ENCODE peak calls at places on chromosomes 7 and 10, in six cellular contexts. E is right lobe of liver, J is kidney epithelial cell, I is tibial nerve, F is tibial artery, H is pancreas. M is an unnamed sample.

GRCh38 chr10:5948999-5949759 is 28.2 kb downstream of the IL15RA start:
- DNase-seq in E (peak; percentile 74), J (no peak), I (no peak), F (no peak), H (no peak), M (no peak)

GRCh38 chr7:3722396-3722846 is 421.4 kb downstream of the SDK1 start:
- DNase-seq in I (no peak), E (no peak), H (no peak), J (no peak), F (no peak), M (no peak)

GRCh38 chr10:70931168-70931805 is 42.9 kb upstream of the PCBD1 start:
- DNase-seq in I (no peak), E (no peak), F (no peak), J (peak; percentile 80), H (no peak), M (no peak)

GRCh38 chr7:28272461-28272877 is 91.9 kb upstream of the JAZF1 start:
- DNase-seq in H (no peak), F (no peak), J (no peak), I (peak; percentile 48), E (peak; percentile 62), M (no peak)

GRCh38 chr7:80957226-80957625 is 38.4 kb upstream of the SEMA3C start:
- DNase-seq in F (no peak), I (no peak), H (no peak), J (no peak), E (no peak), M (no peak)

GRCh38 chr7:27155816-27156507 is 513 bp downstream of the HOXA7 start:
- DNase-seq in I (no peak), J (no peak), F (peak; percentile 77), H (peak; percentile 12), E (peak; percentile 34), M (peak; percentile 87)

GRCh38 chr7:64885520-64886240 is 17.4 kb upstream of the ZNF273 start:
- DNase-seq in J (no peak), I (no peak), F (no peak), H (no peak), E (peak; percentile 17), M (no peak)

GRCh38 chr7:83347836-83348482 is 185.3 kb upstream of the PCLO start:
- DNase-seq in I (no peak), H (no peak), J (peak; percentile 23), E (no peak), F (no peak), M (no peak)

GRCh38 chr7:71886066-71886465 is 526.1 kb downstream of the CALN1 start:
- DNase-seq in F (no peak), H (no peak), E (no peak), I (no peak), J (no peak), M (no peak)

GRCh38 chr10:62687230-62687748 is 117.2 kb upstream of the ADO start:
- DNase-seq in E (no peak), H (no peak), F (no peak), I (no peak), J (peak; percentile 12), M (no peak)

GRCh38 chr7:64999165-65000004 is 7.1 kb downstream of the ERV3-1 start:
- DNase-seq in J (no peak), F (no peak), H (peak; percentile 45), I (peak; percentile 37), E (no peak), M (peak; percentile 56)

GRCh38 chr7:128890306-128891109 is 20.0 kb downstream of the KCP start:
- DNase-seq in J (no peak), I (no peak), F (peak; percentile 68), E (no peak), H (no peak), M (peak; percentile 89)

GRCh38 chr7:33853361-33854062 is 51.8 kb upstream of the BMPER start:
- DNase-seq in J (no peak), H (no peak), E (no peak), F (no peak), I (no peak), M (no peak)

GRCh38 chr10:96666738-96667137 is 53.6 kb downstream of the PIK3AP1 start:
- DNase-seq in I (no peak), E (no peak), H (no peak), F (no peak), J (no peak), M (no peak)

GRCh38 chr10:110423650-110424049 is 74.1 kb upstream of the DUSP5 start:
- DNase-seq in I (no peak), E (no peak), J (no peak), F (no peak), H (no peak), M (no peak)

GRCh38 chr7:23918856-23919255 is 208.8 kb downstream of the STK31 start:
- DNase-seq in E (no peak), F (no peak), I (no peak), H (no peak), J (no peak), M (no peak)

GRCh38 chr10:123571978-123572377 is 94.2 kb upstream of the GPR26 start:
- DNase-seq in J (no peak), H (no peak), I (no peak), E (no peak), F (no peak), M (no peak)

GRCh38 chr10:103661198-103661950 is 167.9 kb downstream of the NEURL1 start:
- DNase-seq in F (peak; percentile 98), J (peak; percentile 53), E (peak; percentile 90), H (peak; percentile 38), I (peak; percentile 88), M (peak; percentile 89)

GRCh38 chr7:151060113-151060415 is 675 bp downstream of the SLC4A2 start:
- DNase-seq in H (no peak), E (no peak), J (no peak), I (no peak), F (no peak), M (no peak)
- TF ChIP-seq CTCF in H (no peak), E (peak; percentile 2), J (no peak), I (no peak), F (no peak), M (no peak)

GRCh38 chr7:25862254-25862992 is 289.6 kb upstream of the NFE2L3 start:
- DNase-seq in I (peak; percentile 93), J (peak; percentile 100), F (peak; percentile 99), H (peak; percentile 71), E (peak; percentile 64), M (peak; percentile 68)
- H3K27me3 ChIP-seq in I (peaks cover 6% of the 10 kb centered on the region), J (peaks cover 10% of the 10 kb centered on the region), F (peaks cover 70% of the 10 kb centered on the region), H (peaks cover 80% of the 10 kb centered on the region), E (peaks cover 58% of the 10 kb centered on the region), M (peaks cover 19% of the 10 kb centered on the region)

GRCh38 chr10:106711313-106711906 is 453.1 kb downstream of the SORCS1 start:
- DNase-seq in E (peak; percentile 62), J (no peak), I (peak; percentile 32), H (peak; percentile 52), F (no peak), M (no peak)

GRCh38 chr10:106707657-106708056 is 456.8 kb downstream of the SORCS1 start:
- DNase-seq in F (no peak), H (no peak), E (no peak), J (no peak), I (no peak), M (no peak)

GRCh38 chr10:106708521-106708920 is 456.0 kb downstream of the SORCS1 start:
- DNase-seq in H (no peak), I (no peak), F (no peak), E (no peak), J (no peak), M (no peak)

DNA sequence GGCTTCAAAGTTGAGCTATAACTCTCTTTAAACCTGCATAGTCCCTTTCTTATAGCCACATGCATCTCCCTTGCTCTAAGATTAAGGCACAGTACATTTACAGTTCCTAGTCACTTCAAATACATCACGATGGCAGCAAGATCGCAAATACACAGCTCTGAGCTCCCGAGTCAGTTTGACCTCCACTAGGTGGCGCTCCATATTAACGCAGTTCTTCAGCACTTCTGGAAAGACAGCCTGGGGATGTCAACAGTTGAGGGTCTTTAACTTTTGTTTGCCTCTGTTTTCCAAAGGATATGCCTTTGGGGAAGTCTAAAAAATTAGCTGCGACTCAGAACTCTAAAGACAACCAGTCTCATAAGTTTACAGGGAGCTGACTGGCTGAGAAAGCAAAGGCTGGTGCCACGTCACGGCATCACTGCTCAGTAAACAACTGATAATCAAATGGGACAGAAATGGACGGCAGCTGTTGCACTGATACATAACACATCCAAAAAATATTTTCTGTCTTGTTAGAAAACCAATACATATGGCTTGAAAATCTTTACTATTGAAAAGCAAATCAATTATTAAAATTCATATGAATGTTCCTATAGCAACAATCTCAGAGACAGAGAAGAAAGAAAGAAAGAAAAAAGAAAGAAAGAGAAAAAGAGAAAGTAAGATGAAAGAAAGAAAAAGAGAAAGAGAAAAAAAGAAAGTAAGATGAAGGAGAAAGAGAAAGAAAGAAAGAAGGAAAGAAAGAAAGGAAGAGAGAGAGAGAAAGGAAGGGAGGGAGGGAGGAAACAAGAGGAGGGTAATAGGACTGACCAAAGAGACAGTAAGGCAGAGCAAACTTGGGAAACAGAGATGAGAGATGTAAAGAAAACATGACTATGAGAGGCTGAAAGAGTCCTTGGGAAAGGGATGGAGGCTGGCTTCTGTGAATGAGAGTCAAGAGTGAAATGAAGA is 458.7 kb downstream of the SORCS1 start:
- DNase-seq in J (no peak), F (no peak), H (peak; percentile 37), E (peak; percentile 59), I (peak; percentile 84), M (peak; percentile 45)
- TF ChIP-seq CTCF in J (peak; percentile 87), F (peak; percentile 35), H (peak; percentile 74), E (peak; percentile 76), I (peak; percentile 80), M (peak; percentile 40)

GRCh38 chr7:122302826-122303521 is 1.6 kb downstream of the FEZF1 start:
- DNase-seq in H (no peak), I (no peak), E (no peak), F (no peak), J (no peak), M (no peak)

GRCh38 chr7:122301291-122301690 is 3.3 kb downstream of the FEZF1 start:
- DNase-seq in I (no peak), H (no peak), J (no peak), F (no peak), E (no peak), M (no peak)

GRCh38 chr7:122300607-122301079 is 3.9 kb downstream of the FEZF1 start:
- DNase-seq in F (no peak), J (no peak), I (no peak), E (no peak), H (no peak), M (no peak)

GRCh38 chr7:122303522-122303970 is 1.0 kb downstream of the FEZF1 start:
- DNase-seq in H (no peak), I (no peak), E (no peak), F (peak; percentile 59), J (no peak), M (no peak)

DNA sequence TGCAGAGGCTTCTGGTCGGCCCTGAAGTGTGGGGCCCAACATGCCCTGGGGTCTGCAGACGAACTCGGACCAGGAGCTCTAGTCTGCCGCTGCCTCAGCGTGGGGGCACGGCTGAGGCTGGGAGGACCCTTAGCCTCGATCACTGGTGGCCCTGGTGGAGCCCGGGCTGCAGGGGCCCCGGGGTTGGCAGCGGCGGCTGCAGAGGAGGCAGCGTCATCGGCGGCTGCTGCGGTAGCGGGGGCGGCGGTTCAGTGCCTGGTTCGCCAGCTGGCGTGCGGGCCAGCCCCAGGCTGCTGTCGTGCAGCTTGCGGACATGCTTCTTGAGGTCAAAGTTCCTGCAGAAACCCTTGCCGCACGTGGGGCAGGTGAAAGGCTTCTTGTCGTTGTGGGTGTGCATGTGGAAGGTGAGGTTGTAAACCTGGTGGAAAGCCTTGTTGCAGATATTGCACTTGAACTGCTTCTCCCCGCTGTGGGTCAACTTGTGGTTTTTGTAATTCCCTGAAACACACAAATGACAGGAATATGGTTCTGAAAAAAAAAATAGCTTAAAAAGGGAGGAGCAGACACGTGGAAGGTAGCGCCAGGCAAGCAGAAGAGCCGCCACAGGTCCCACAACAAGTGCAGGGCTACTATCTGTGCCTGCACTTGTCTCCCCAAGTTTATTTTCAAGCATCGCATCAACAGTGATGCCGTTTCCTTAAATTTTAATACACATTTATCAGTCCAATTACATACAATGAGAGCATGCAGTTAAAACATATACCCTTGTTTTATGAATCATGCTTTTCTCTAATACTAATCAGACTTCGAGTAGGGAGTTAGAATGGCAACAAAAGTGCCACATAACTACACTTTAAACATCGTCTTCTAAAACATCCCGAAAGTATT is 2.4 kb downstream of the FEZF1 start:
- DNase-seq in H (no peak), J (no peak), I (no peak), F (no peak), E (no peak), M (no peak)
- H3K27me3 ChIP-seq in H (peaks cover 5% of the 10 kb centered on the region), J (peaks cover 86% of the 10 kb centered on the region), I (peaks cover 9% of the 10 kb centered on the region), F (peaks cover 99% of the 10 kb centered on the region), E (peaks cover 32% of the 10 kb centered on the region), M (peaks cover 69% of the 10 kb centered on the region)